ENCODE peak calls at places on chromosomes 6 and 20, in five cellular contexts. U, B, D, P and T are unnamed samples.

GRCh38 chr6:704037-704436 is 11.1 kb upstream of the EXOC2 start:
- DNase-seq in U (no peak), B (no peak), D (no peak), P (no peak), T (no peak)

GRCh38 chr6:111591370-111591900 is 14.2 kb downstream of the TRAF3IP2 start:
- DNase-seq in U (peak; percentile 90), B (peak; percentile 88), D (peak; percentile 73), P (peak; percentile 95), T (no peak)

GRCh38 chr6:33313105-33313708 is 671 bp downstream of the TAPBP start:
- DNase-seq in U (peak; percentile 68), B (peak; percentile 46), D (peak; percentile 86), P (peak; percentile 34), T (no peak)

GRCh38 chr6:63975685-63976084 is 340.1 kb downstream of the PHF3 start:
- DNase-seq in U (peak; percentile 5), B (no peak), D (no peak), P (no peak), T (no peak)

GRCh38 chr6:47164877-47165276 is 122.7 kb upstream of the ADGRF1 start:
- DNase-seq in U (no peak), B (no peak), D (no peak), P (no peak), T (no peak)

GRCh38 chr20:37393863-37394542 is 48.1 kb downstream of the SRC start:
- DNase-seq in U (no peak), B (no peak), D (peak; percentile 45), P (no peak), T (no peak)

GRCh38 chr20:57008217-57008616 is 258.2 kb downstream of the BMP7 start:
- DNase-seq in U (no peak), B (no peak), D (no peak), P (no peak), T (no peak)

GRCh38 chr6:134303903-134304302 is 14.0 kb downstream of the SGK1 start:
- DNase-seq in U (no peak), B (no peak), D (no peak), P (no peak), T (no peak)

GRCh38 chr6:42049116-42049809 is 1.1 kb upstream of the TAF8 start:
- DNase-seq in U (no peak), B (no peak), D (peak; percentile 76), P (no peak), T (peak; percentile 47)

GRCh38 chr6:27188206-27188884 is 59.2 kb upstream of the PRSS16 start:
- DNase-seq in U (peak; percentile 80), B (peak; percentile 48), D (no peak), P (peak; percentile 51), T (peak; percentile 65)

GRCh38 chr6:69790629-69791028 is 6.2 kb downstream of the LMBRD1 start:
- DNase-seq in U (no peak), B (no peak), D (no peak), P (no peak), T (no peak)

GRCh38 chr6:159002432-159003160 is 2.6 kb upstream of the RSPH3 start:
- DNase-seq in U (no peak), B (no peak), D (no peak), P (no peak), T (no peak)

GRCh38 chr6:162173448-162173847 is 554.1 kb downstream of the PRKN start:
- DNase-seq in U (no peak), B (no peak), D (no peak), P (no peak), T (no peak)

GRCh38 chr6:77010931-77011542 is 452.3 kb downstream of the HTR1B start:
- DNase-seq in U (no peak), B (no peak), D (peak; percentile 46), P (no peak), T (no peak)

GRCh38 chr20:59993736-59994484 is 35.7 kb downstream of the CDH26 start:
- DNase-seq in U (no peak), B (no peak), D (no peak), P (no peak), T (no peak)

GRCh38 chr6:65692109-65692508 is 14.9 kb downstream of the EYS start:
- DNase-seq in U (no peak), B (no peak), D (no peak), P (no peak), T (no peak)

GRCh38 chr20:61868466-61869090 is 197.1 kb downstream of the TAF4 start:
- DNase-seq in U (no peak), B (no peak), D (peak; percentile 34), P (no peak), T (no peak)

GRCh38 chr6:110875548-110876169 is 1.1 kb downstream of the AMD1 start:
- DNase-seq in U (peak; percentile 76), B (peak; percentile 53), D (peak; percentile 89), P (no peak), T (peak; percentile 70)

GRCh38 chr6:159837141-159837490 is 37.0 kb downstream of the PNLDC1 start:
- DNase-seq in U (no peak), B (no peak), D (no peak), P (no peak), T (no peak)

GRCh38 chr6:23003671-23004598 is 434.6 kb downstream of the HDGFL1 start:
- DNase-seq in U (peak; percentile 77), B (no peak), D (no peak), P (peak; percentile 36), T (no peak)

GRCh38 chr20:21315138-21315537 is 12.0 kb downstream of the XRN2 start:
- DNase-seq in U (no peak), B (no peak), D (no peak), P (no peak), T (no peak)

GRCh38 chr6:129140571-129140970 is 257.6 kb downstream of the LAMA2 start:
- DNase-seq in U (no peak), B (no peak), D (no peak), P (no peak), T (no peak)

GRCh38 chr6:30955367-30956042 is 14.7 kb downstream of the MUCL3 start:
- DNase-seq in U (peak; percentile 85), B (peak; percentile 66), D (peak; percentile 81), P (no peak), T (peak; percentile 92)

GRCh38 chr6:156425374-156425773 is 351.8 kb upstream of the ARID1B start:
- DNase-seq in U (no peak), B (no peak), D (no peak), P (no peak), T (no peak)

GRCh38 chr6:8026800-8027199 is 37.4 kb downstream of the BLOC1S5 start:
- DNase-seq in U (no peak), B (no peak), D (no peak), P (no peak), T (no peak)

GRCh38 chr6:32081168-32081624 is 27.9 kb downstream of the TNXB start:
- DNase-seq in U (no peak), B (no peak), D (no peak), P (peak; percentile 57), T (no peak)

GRCh38 chr20:58137236-58137635 is 91.2 kb downstream of the ANKRD60 start:
- DNase-seq in U (no peak), B (no peak), D (no peak), P (no peak), T (no peak)

GRCh38 chr20:2386516-2387179 is 5.9 kb downstream of the TGM6 start:
- DNase-seq in U (no peak), B (no peak), D (no peak), P (no peak), T (no peak)

GRCh38 chr20:19867940-19868371 is 109.9 kb downstream of the RIN2 start:
- DNase-seq in U (no peak), B (no peak), D (no peak), P (no peak), T (no peak)

GRCh38 chr20:44137210-44137781 is 49.7 kb downstream of the JPH2 start:
- DNase-seq in U (peak; percentile 79), B (no peak), D (no peak), P (no peak), T (no peak)

GRCh38 chr6:5941188-5941587 is 65.5 kb downstream of the NRN1 start:
- DNase-seq in U (no peak), B (no peak), D (no peak), P (no peak), T (no peak)

GRCh38 chr20:63119451-63120285 is 96.3 kb downstream of the YTHDF1 start:
- DNase-seq in U (no peak), B (no peak), D (peak; percentile 60), P (no peak), T (no peak)

GRCh38 chr20:26135325-26136110 is 438.9 kb upstream of the ZNF337 start:
- DNase-seq in U (no peak), B (no peak), D (no peak), P (no peak), T (no peak)
- H3K4me3 ChIP-seq in U (no peak overlapping the region), B (no peak overlapping the region), D (no peak overlapping the region), P (no peak overlapping the region), T (no peak overlapping the region)

GRCh38 chr20:8542115-8542486 is 410.0 kb downstream of the PLCB1 start:
- DNase-seq in U (no peak), B (no peak), D (no peak), P (no peak), T (no peak)
- H3K27me3 ChIP-seq in U (no peaks in the 10 kb centered on the region), B (no peaks in the 10 kb centered on the region), D (no peaks in the 10 kb centered on the region), P (no peaks in the 10 kb centered on the region), T (no peaks in the 10 kb centered on the region)

GRCh38 chr20:47499053-47499452 is 2.6 kb upstream of the NCOA3 start:
- DNase-seq in U (no peak), B (no peak), D (no peak), P (no peak), T (no peak)

GRCh38 chr20:47502271-47502730 is 614 bp downstream of the NCOA3 start:
- DNase-seq in U (peak; percentile 37), B (no peak), D (no peak), P (peak; percentile 22), T (no peak)

GRCh38 chr20:47501117-47501482 is 587 bp upstream of the NCOA3 start:
- DNase-seq in U (no peak), B (no peak), D (no peak), P (no peak), T (no peak)

GRCh38 chr20:47501483-47502270 is at the start of gene NCOA3:
- DNase-seq in U (peak; percentile 98), B (peak; percentile 95), D (peak; percentile 97), P (peak; percentile 89), T (peak; percentile 96)

GRCh38 chr20:47500554-47500953 is 1.1 kb upstream of the NCOA3 start:
- DNase-seq in U (no peak), B (no peak), D (no peak), P (no peak), T (no peak)
- H3K4me3 ChIP-seq in U (no peak overlapping the region), B (no peak overlapping the region), D (no peak overlapping the region), P (no peak overlapping the region), T (peak overlapping the region; percentile 97)

DNA sequence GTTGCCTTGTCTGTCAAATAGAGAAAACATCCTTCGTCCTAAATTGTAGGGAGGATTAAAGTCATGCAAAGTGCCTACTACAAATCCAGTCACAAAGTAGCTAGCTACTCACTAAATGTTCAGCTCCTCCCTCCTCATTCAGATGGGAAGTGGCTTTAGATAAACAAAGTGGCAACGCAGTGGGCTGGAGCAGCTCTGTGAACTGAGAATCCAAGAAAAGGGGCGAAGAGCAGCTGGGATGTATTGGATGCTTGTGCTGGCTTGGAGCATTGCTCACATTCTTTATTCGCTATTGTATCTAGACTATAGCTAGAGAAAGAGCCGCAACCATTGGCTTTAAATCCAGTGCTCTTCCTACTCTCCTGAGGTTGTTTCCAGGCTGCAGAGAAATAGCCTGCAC is 10.3 kb downstream of the MOG start:
- DNase-seq in U (no peak), B (no peak), D (no peak), P (no peak), T (no peak)
- H3K27me3 ChIP-seq in U (peaks cover 23% of the 10 kb centered on the region), B (peaks cover 7% of the 10 kb centered on the region), D (no peaks in the 10 kb centered on the region), P (no peaks in the 10 kb centered on the region), T (no peaks in the 10 kb centered on the region)